ENCODE peak calls at places on chromosomes 12 and 14, in ten cellular contexts. One of them, this sample, is unnamed.

GRCh38 chr12:14510574-14510973 is 57.1 kb downstream of the PLBD1 start:
- DNase-seq in upper lobe of right lung: no peak
- DNase-seq in pancreas: no peak
- DNase-seq in choroid plexus epithelial cell: no peak
- DNase-seq in psoas muscle: no peak
- DNase-seq in bronchial epithelial cell: no peak
- DNase-seq in osteocyte: no peak
- DNase-seq in ovary: no peak
- DNase-seq in astrocyte of the spinal cord: no peak
- DNase-seq in fibroblast of the aortic adventitia: no peak
- DNase-seq in this sample: no peak

GRCh38 chr14:81164167-81164774 is 56.5 kb downstream of the GTF2A1 start:
- DNase-seq in osteocyte: no peak
- DNase-seq in bronchial epithelial cell: peak; percentile 94
- DNase-seq in fibroblast of the aortic adventitia: peak; percentile 72
- DNase-seq in psoas muscle: peak; percentile 13
- DNase-seq in pancreas: peak; percentile 41
- DNase-seq in upper lobe of right lung: no peak
- DNase-seq in ovary: no peak
- DNase-seq in choroid plexus epithelial cell: peak; percentile 86
- DNase-seq in astrocyte of the spinal cord: peak; percentile 69
- DNase-seq in this sample: no peak

GRCh38 chr12:7075931-7076330 is 15.4 kb downstream of the C1S start:
- DNase-seq in osteocyte: no peak
- DNase-seq in bronchial epithelial cell: peak; percentile 60
- DNase-seq in choroid plexus epithelial cell: peak; percentile 53
- DNase-seq in ovary: no peak
- DNase-seq in pancreas: no peak
- DNase-seq in fibroblast of the aortic adventitia: peak; percentile 83
- DNase-seq in psoas muscle: no peak
- DNase-seq in astrocyte of the spinal cord: no peak
- DNase-seq in upper lobe of right lung: no peak
- DNase-seq in this sample: no peak

GRCh38 chr14:54798465-54799124 is 104.0 kb downstream of the GCH1 start:
- DNase-seq in fibroblast of the aortic adventitia: no peak
- DNase-seq in astrocyte of the spinal cord: no peak
- DNase-seq in ovary: no peak
- DNase-seq in pancreas: no peak
- DNase-seq in upper lobe of right lung: no peak
- DNase-seq in psoas muscle: no peak
- DNase-seq in choroid plexus epithelial cell: no peak
- DNase-seq in osteocyte: no peak
- DNase-seq in bronchial epithelial cell: no peak
- DNase-seq in this sample: no peak

GRCh38 chr14:75361751-75362433 is 65.9 kb upstream of the JDP2 start:
- DNase-seq in osteocyte: no peak
- DNase-seq in choroid plexus epithelial cell: no peak
- DNase-seq in ovary: peak; percentile 53
- DNase-seq in fibroblast of the aortic adventitia: no peak
- DNase-seq in psoas muscle: peak; percentile 61
- DNase-seq in astrocyte of the spinal cord: no peak
- DNase-seq in pancreas: no peak
- DNase-seq in upper lobe of right lung: no peak
- DNase-seq in bronchial epithelial cell: no peak
- DNase-seq in this sample: peak; percentile 78

GRCh38 chr12:128091931-128092330 is 175.0 kb upstream of the TMEM132C start:
- DNase-seq in psoas muscle: no peak
- DNase-seq in fibroblast of the aortic adventitia: no peak
- DNase-seq in astrocyte of the spinal cord: no peak
- DNase-seq in upper lobe of right lung: no peak
- DNase-seq in choroid plexus epithelial cell: no peak
- DNase-seq in osteocyte: peak; percentile 38
- DNase-seq in ovary: no peak
- DNase-seq in bronchial epithelial cell: no peak
- DNase-seq in pancreas: no peak
- DNase-seq in this sample: no peak

GRCh38 chr12:105481906-105482305 is 151.4 kb downstream of the C12orf75 start:
- DNase-seq in upper lobe of right lung: no peak
- DNase-seq in fibroblast of the aortic adventitia: no peak
- DNase-seq in astrocyte of the spinal cord: no peak
- DNase-seq in psoas muscle: no peak
- DNase-seq in bronchial epithelial cell: no peak
- DNase-seq in pancreas: no peak
- DNase-seq in osteocyte: no peak
- DNase-seq in ovary: no peak
- DNase-seq in choroid plexus epithelial cell: no peak
- DNase-seq in this sample: no peak

GRCh38 chr12:130104114-130104513 is 58.1 kb upstream of the FZD10 start:
- DNase-seq in psoas muscle: no peak
- DNase-seq in pancreas: no peak
- DNase-seq in bronchial epithelial cell: no peak
- DNase-seq in ovary: no peak
- DNase-seq in upper lobe of right lung: no peak
- DNase-seq in fibroblast of the aortic adventitia: no peak
- DNase-seq in osteocyte: no peak
- DNase-seq in choroid plexus epithelial cell: no peak
- DNase-seq in astrocyte of the spinal cord: no peak
- DNase-seq in this sample: no peak

GRCh38 chr14:36383674-36384421 is 63.4 kb upstream of the MBIP start:
- DNase-seq in psoas muscle: peak; percentile 39
- DNase-seq in osteocyte: no peak
- DNase-seq in bronchial epithelial cell: peak; percentile 88
- DNase-seq in fibroblast of the aortic adventitia: peak; percentile 1
- DNase-seq in ovary: no peak
- DNase-seq in upper lobe of right lung: peak; percentile 75
- DNase-seq in astrocyte of the spinal cord: no peak
- DNase-seq in choroid plexus epithelial cell: no peak
- DNase-seq in pancreas: no peak
- DNase-seq in this sample: peak; percentile 81

GRCh38 chr14:78363008-78363407 is 192.8 kb downstream of the NRXN3 start:
- DNase-seq in pancreas: no peak
- DNase-seq in upper lobe of right lung: no peak
- DNase-seq in psoas muscle: no peak
- DNase-seq in astrocyte of the spinal cord: no peak
- DNase-seq in choroid plexus epithelial cell: no peak
- DNase-seq in ovary: no peak
- DNase-seq in osteocyte: no peak
- DNase-seq in fibroblast of the aortic adventitia: no peak
- DNase-seq in bronchial epithelial cell: no peak
- DNase-seq in this sample: no peak

GRCh38 chr12:15540469-15540872 is 218.2 kb downstream of the PTPRO start:
- DNase-seq in osteocyte: no peak
- DNase-seq in fibroblast of the aortic adventitia: peak; percentile 71
- DNase-seq in upper lobe of right lung: no peak
- DNase-seq in psoas muscle: no peak
- DNase-seq in pancreas: no peak
- DNase-seq in astrocyte of the spinal cord: no peak
- DNase-seq in choroid plexus epithelial cell: no peak
- DNase-seq in bronchial epithelial cell: peak; percentile 41
- DNase-seq in ovary: no peak
- DNase-seq in this sample: no peak

GRCh38 chr12:124601699-124602098 is 34.3 kb upstream of the NCOR2 start:
- DNase-seq in pancreas: no peak
- DNase-seq in osteocyte: no peak
- DNase-seq in bronchial epithelial cell: no peak
- DNase-seq in choroid plexus epithelial cell: no peak
- DNase-seq in upper lobe of right lung: no peak
- DNase-seq in astrocyte of the spinal cord: no peak
- DNase-seq in ovary: no peak
- DNase-seq in psoas muscle: no peak
- DNase-seq in fibroblast of the aortic adventitia: no peak
- DNase-seq in this sample: no peak

DNA sequence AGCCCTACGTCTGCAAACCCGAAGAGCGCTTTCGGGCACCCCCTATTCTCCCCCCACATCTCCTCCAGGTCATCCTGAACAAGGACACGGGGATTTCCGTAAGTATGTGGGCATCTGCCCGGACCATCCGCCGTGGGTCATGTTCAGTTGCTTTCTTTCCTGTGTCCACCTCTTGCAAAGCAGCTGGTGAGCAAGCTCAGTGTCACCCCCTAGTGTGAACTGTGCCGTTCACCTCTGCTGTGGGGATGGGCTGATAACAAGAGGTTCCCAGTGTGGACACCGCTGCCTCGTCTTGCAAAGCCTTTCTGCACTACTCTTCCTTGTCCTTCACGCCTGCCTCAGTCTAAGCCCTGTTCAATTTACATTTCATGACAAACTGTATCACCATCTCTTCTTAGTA is 8.6 kb downstream of the PRKAB1 start:
- DNase-seq in astrocyte of the spinal cord: no peak
- DNase-seq in ovary: no peak
- DNase-seq in upper lobe of right lung: no peak
- DNase-seq in psoas muscle: no peak
- DNase-seq in pancreas: no peak
- DNase-seq in bronchial epithelial cell: no peak
- DNase-seq in osteocyte: no peak
- DNase-seq in choroid plexus epithelial cell: no peak
- DNase-seq in fibroblast of the aortic adventitia: no peak
- DNase-seq in this sample: no peak
- TF ChIP-seq CTCF in astrocyte of the spinal cord: no peak
- TF ChIP-seq CTCF in ovary: no peak
- TF ChIP-seq CTCF in upper lobe of right lung: no peak
- TF ChIP-seq CTCF in psoas muscle: no peak
- TF ChIP-seq CTCF in pancreas: no peak
- TF ChIP-seq CTCF in bronchial epithelial cell: no peak
- TF ChIP-seq CTCF in osteocyte: no peak
- TF ChIP-seq CTCF in choroid plexus epithelial cell: no peak
- TF ChIP-seq CTCF in fibroblast of the aortic adventitia: no peak
- TF ChIP-seq CTCF in this sample: no peak

DNA sequence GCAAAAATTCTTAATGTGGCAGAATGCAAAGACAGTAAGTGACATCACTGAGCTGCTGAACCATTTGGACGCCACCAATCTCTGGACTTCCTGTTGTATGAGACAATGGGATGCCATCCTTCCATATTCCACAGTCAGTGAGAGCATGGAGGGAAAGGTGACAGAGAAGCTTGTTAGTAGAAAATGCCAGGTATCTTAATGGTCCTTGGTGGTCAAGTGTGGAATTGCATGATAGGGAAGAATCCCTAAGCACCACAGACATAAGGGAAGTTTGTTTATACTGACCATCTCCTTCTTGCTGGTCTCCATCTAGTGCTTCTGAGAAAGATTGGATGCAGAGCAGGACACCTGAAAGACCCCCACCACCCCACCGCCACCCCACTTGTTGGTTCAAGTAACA is 1410.0 kb upstream of the TMEM132C start:
- DNase-seq in osteocyte: no peak
- DNase-seq in astrocyte of the spinal cord: no peak
- DNase-seq in upper lobe of right lung: no peak
- DNase-seq in pancreas: no peak
- DNase-seq in ovary: no peak
- DNase-seq in psoas muscle: no peak
- DNase-seq in choroid plexus epithelial cell: no peak
- DNase-seq in bronchial epithelial cell: no peak
- DNase-seq in fibroblast of the aortic adventitia: no peak
- DNase-seq in this sample: no peak
- TF ChIP-seq CTCF in osteocyte: no peak
- TF ChIP-seq CTCF in astrocyte of the spinal cord: no peak
- TF ChIP-seq CTCF in upper lobe of right lung: no peak
- TF ChIP-seq CTCF in pancreas: no peak
- TF ChIP-seq CTCF in ovary: no peak
- TF ChIP-seq CTCF in psoas muscle: no peak
- TF ChIP-seq CTCF in choroid plexus epithelial cell: no peak
- TF ChIP-seq CTCF in bronchial epithelial cell: no peak
- TF ChIP-seq CTCF in fibroblast of the aortic adventitia: no peak
- TF ChIP-seq CTCF in this sample: no peak

GRCh38 chr12:57755194-57755453 is 221 bp downstream of the MARCHF9 start:
- DNase-seq in upper lobe of right lung: no peak
- DNase-seq in astrocyte of the spinal cord: no peak
- DNase-seq in psoas muscle: no peak
- DNase-seq in ovary: no peak
- DNase-seq in pancreas: no peak
- DNase-seq in choroid plexus epithelial cell: no peak
- DNase-seq in fibroblast of the aortic adventitia: no peak
- DNase-seq in bronchial epithelial cell: no peak
- DNase-seq in osteocyte: no peak
- DNase-seq in this sample: no peak

GRCh38 chr12:57755454-57756372 is 810 bp downstream of the MARCHF9 start:
- DNase-seq in psoas muscle: no peak
- DNase-seq in choroid plexus epithelial cell: no peak
- DNase-seq in upper lobe of right lung: peak; percentile 81
- DNase-seq in osteocyte: no peak
- DNase-seq in ovary: peak; percentile 55
- DNase-seq in astrocyte of the spinal cord: no peak
- DNase-seq in bronchial epithelial cell: no peak
- DNase-seq in fibroblast of the aortic adventitia: no peak
- DNase-seq in pancreas: peak; percentile 53
- DNase-seq in this sample: no peak

GRCh38 chr12:57754411-57755193 is at the start of gene MARCHF9:
- DNase-seq in astrocyte of the spinal cord: no peak
- DNase-seq in ovary: no peak
- DNase-seq in choroid plexus epithelial cell: no peak
- DNase-seq in upper lobe of right lung: peak; percentile 90
- DNase-seq in osteocyte: no peak
- DNase-seq in pancreas: peak; percentile 73
- DNase-seq in bronchial epithelial cell: peak; percentile 76
- DNase-seq in psoas muscle: peak; percentile 54
- DNase-seq in fibroblast of the aortic adventitia: no peak
- DNase-seq in this sample: no peak

GRCh38 chr12:57757771-57758170 is 2.9 kb downstream of the MARCHF9 start:
- DNase-seq in upper lobe of right lung: no peak
- DNase-seq in bronchial epithelial cell: no peak
- DNase-seq in choroid plexus epithelial cell: no peak
- DNase-seq in fibroblast of the aortic adventitia: no peak
- DNase-seq in astrocyte of the spinal cord: no peak
- DNase-seq in pancreas: no peak
- DNase-seq in psoas muscle: no peak
- DNase-seq in osteocyte: no peak
- DNase-seq in ovary: no peak
- DNase-seq in this sample: no peak

GRCh38 chr12:57756406-57757341 is 1.8 kb downstream of the MARCHF9 start:
- DNase-seq in osteocyte: no peak
- DNase-seq in choroid plexus epithelial cell: peak; percentile 41
- DNase-seq in pancreas: peak; percentile 38
- DNase-seq in ovary: no peak
- DNase-seq in psoas muscle: no peak
- DNase-seq in astrocyte of the spinal cord: no peak
- DNase-seq in bronchial epithelial cell: no peak
- DNase-seq in upper lobe of right lung: peak; percentile 82
- DNase-seq in fibroblast of the aortic adventitia: no peak
- DNase-seq in this sample: no peak
- TF ChIP-seq CTCF in osteocyte: peak; percentile 77
- TF ChIP-seq CTCF in choroid plexus epithelial cell: peak; percentile 81
- TF ChIP-seq CTCF in pancreas: peak; percentile 32
- TF ChIP-seq CTCF in ovary: no peak
- TF ChIP-seq CTCF in psoas muscle: peak; percentile 32
- TF ChIP-seq CTCF in astrocyte of the spinal cord: peak; percentile 76
- TF ChIP-seq CTCF in bronchial epithelial cell: peak; percentile 86
- TF ChIP-seq CTCF in upper lobe of right lung: peak; percentile 67
- TF ChIP-seq CTCF in fibroblast of the aortic adventitia: peak; percentile 37
- TF ChIP-seq CTCF in this sample: no peak

DNA sequence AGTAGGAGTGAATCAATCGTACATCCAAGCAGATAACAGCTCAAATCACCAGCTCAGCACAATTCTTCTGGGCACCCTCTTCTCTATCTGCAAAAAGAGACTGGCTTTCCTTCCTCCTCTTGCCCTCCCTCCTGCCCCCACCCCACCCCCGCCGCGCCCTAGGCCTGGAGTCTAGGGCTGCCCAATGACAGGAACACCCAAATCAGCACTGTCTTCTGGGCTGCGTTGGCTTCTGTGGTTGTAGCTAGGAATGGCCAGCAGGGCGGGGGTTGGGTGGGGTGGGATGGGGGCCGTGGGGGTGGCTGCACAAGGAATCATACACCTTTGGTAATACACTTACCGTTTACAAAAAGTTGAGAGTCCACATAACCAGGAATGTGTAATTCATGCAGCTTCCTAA is 28.0 kb upstream of the TMCC3 start:
- DNase-seq in upper lobe of right lung: no peak
- DNase-seq in bronchial epithelial cell: no peak
- DNase-seq in ovary: no peak
- DNase-seq in psoas muscle: no peak
- DNase-seq in choroid plexus epithelial cell: no peak
- DNase-seq in astrocyte of the spinal cord: no peak
- DNase-seq in osteocyte: peak; percentile 27
- DNase-seq in fibroblast of the aortic adventitia: no peak
- DNase-seq in pancreas: no peak
- DNase-seq in this sample: no peak
- TF ChIP-seq CTCF in upper lobe of right lung: no peak
- TF ChIP-seq CTCF in bronchial epithelial cell: no peak
- TF ChIP-seq CTCF in ovary: no peak
- TF ChIP-seq CTCF in psoas muscle: no peak
- TF ChIP-seq CTCF in choroid plexus epithelial cell: no peak
- TF ChIP-seq CTCF in astrocyte of the spinal cord: no peak
- TF ChIP-seq CTCF in osteocyte: no peak
- TF ChIP-seq CTCF in fibroblast of the aortic adventitia: no peak
- TF ChIP-seq CTCF in pancreas: no peak
- TF ChIP-seq CTCF in this sample: no peak